ENCODE peak calls at places on chromosome 2, in ten cellular contexts. One of them, this sample, is unnamed.

GRCh38 chr2:197204855-197205254 is 105.7 kb downstream of the ANKRD44 start:
- DNase-seq in A549: no peak
- DNase-seq in GM23248: peak; percentile 21
- DNase-seq in ovary: no peak
- DNase-seq in astrocyte: peak; percentile 65
- DNase-seq in fibroblast of mammary gland: no peak
- DNase-seq in uterus: no peak
- DNase-seq in trophoblast cell: no peak
- DNase-seq in AG04450: no peak
- DNase-seq in CD8-positive, alpha-beta memory T cell: no peak
- DNase-seq in this sample: no peak

GRCh38 chr2:172664766-172665165 is 70.9 kb upstream of the RAPGEF4 start:
- DNase-seq in GM23248: peak; percentile 26
- DNase-seq in AG04450: no peak
- DNase-seq in uterus: no peak
- DNase-seq in A549: no peak
- DNase-seq in CD8-positive, alpha-beta memory T cell: no peak
- DNase-seq in trophoblast cell: no peak
- DNase-seq in fibroblast of mammary gland: no peak
- DNase-seq in astrocyte: no peak
- DNase-seq in ovary: no peak
- DNase-seq in this sample: no peak

GRCh38 chr2:4039999-4040398 is 336.6 kb downstream of the DCDC2C start:
- DNase-seq in astrocyte: no peak
- DNase-seq in AG04450: no peak
- DNase-seq in trophoblast cell: no peak
- DNase-seq in GM23248: no peak
- DNase-seq in CD8-positive, alpha-beta memory T cell: no peak
- DNase-seq in A549: no peak
- DNase-seq in fibroblast of mammary gland: no peak
- DNase-seq in uterus: no peak
- DNase-seq in ovary: no peak
- DNase-seq in this sample: no peak

GRCh38 chr2:33242845-33243244 is 233.6 kb upstream of the RASGRP3 start:
- DNase-seq in GM23248: peak; percentile 82
- DNase-seq in A549: no peak
- DNase-seq in uterus: no peak
- DNase-seq in astrocyte: peak; percentile 90
- DNase-seq in fibroblast of mammary gland: peak; percentile 88
- DNase-seq in CD8-positive, alpha-beta memory T cell: no peak
- DNase-seq in ovary: no peak
- DNase-seq in AG04450: peak; percentile 26
- DNase-seq in trophoblast cell: no peak
- DNase-seq in this sample: no peak

GRCh38 chr2:227183657-227184367 is 19.4 kb downstream of the COL4A3 start:
- DNase-seq in GM23248: peak; percentile 4
- DNase-seq in A549: no peak
- DNase-seq in uterus: no peak
- DNase-seq in AG04450: no peak
- DNase-seq in trophoblast cell: no peak
- DNase-seq in CD8-positive, alpha-beta memory T cell: no peak
- DNase-seq in astrocyte: peak; percentile 59
- DNase-seq in fibroblast of mammary gland: no peak
- DNase-seq in ovary: no peak
- DNase-seq in this sample: no peak

GRCh38 chr2:119823734-119824334 is 64.1 kb downstream of the PTPN4 start:
- DNase-seq in fibroblast of mammary gland: peak; percentile 60
- DNase-seq in astrocyte: peak; percentile 19
- DNase-seq in ovary: peak; percentile 38
- DNase-seq in CD8-positive, alpha-beta memory T cell: no peak
- DNase-seq in AG04450: no peak
- DNase-seq in A549: peak; percentile 31
- DNase-seq in GM23248: peak; percentile 72
- DNase-seq in uterus: no peak
- DNase-seq in trophoblast cell: peak; percentile 45
- DNase-seq in this sample: peak; percentile 32

GRCh38 chr2:145748927-145749326 is 1229.0 kb upstream of the ZEB2 start:
- DNase-seq in fibroblast of mammary gland: no peak
- DNase-seq in trophoblast cell: no peak
- DNase-seq in uterus: no peak
- DNase-seq in AG04450: no peak
- DNase-seq in ovary: no peak
- DNase-seq in GM23248: no peak
- DNase-seq in astrocyte: no peak
- DNase-seq in CD8-positive, alpha-beta memory T cell: no peak
- DNase-seq in A549: no peak
- DNase-seq in this sample: no peak

GRCh38 chr2:120237491-120237902 is 14.3 kb upstream of the TMEM185B start:
- DNase-seq in trophoblast cell: peak; percentile 78
- DNase-seq in GM23248: peak; percentile 89
- DNase-seq in A549: peak; percentile 73
- DNase-seq in AG04450: no peak
- DNase-seq in ovary: no peak
- DNase-seq in CD8-positive, alpha-beta memory T cell: no peak
- DNase-seq in uterus: no peak
- DNase-seq in fibroblast of mammary gland: peak; percentile 93
- DNase-seq in astrocyte: peak; percentile 74
- DNase-seq in this sample: no peak

GRCh38 chr2:210768329-210768910 is 212.0 kb downstream of the CPS1 start:
- DNase-seq in AG04450: no peak
- DNase-seq in GM23248: no peak
- DNase-seq in fibroblast of mammary gland: no peak
- DNase-seq in A549: no peak
- DNase-seq in CD8-positive, alpha-beta memory T cell: no peak
- DNase-seq in uterus: no peak
- DNase-seq in astrocyte: no peak
- DNase-seq in ovary: no peak
- DNase-seq in trophoblast cell: no peak
- DNase-seq in this sample: no peak

GRCh38 chr2:129369437-129369836 is 610.0 kb upstream of the RAB6C start:
- DNase-seq in uterus: no peak
- DNase-seq in ovary: no peak
- DNase-seq in fibroblast of mammary gland: no peak
- DNase-seq in astrocyte: no peak
- DNase-seq in GM23248: no peak
- DNase-seq in trophoblast cell: no peak
- DNase-seq in A549: no peak
- DNase-seq in CD8-positive, alpha-beta memory T cell: no peak
- DNase-seq in AG04450: no peak
- DNase-seq in this sample: no peak

GRCh38 chr2:47065771-47066380 is 89.2 kb downstream of the STPG4 start:
- DNase-seq in A549: no peak
- DNase-seq in astrocyte: peak; percentile 87
- DNase-seq in trophoblast cell: peak; percentile 45
- DNase-seq in fibroblast of mammary gland: peak; percentile 80
- DNase-seq in CD8-positive, alpha-beta memory T cell: no peak
- DNase-seq in uterus: no peak
- DNase-seq in GM23248: peak; percentile 94
- DNase-seq in ovary: no peak
- DNase-seq in AG04450: peak; percentile 65
- DNase-seq in this sample: no peak

GRCh38 chr2:85668009-85668856 is at the start of gene SFTPB:
- DNase-seq in uterus: no peak
- DNase-seq in astrocyte: no peak
- DNase-seq in CD8-positive, alpha-beta memory T cell: no peak
- DNase-seq in trophoblast cell: no peak
- DNase-seq in GM23248: peak; percentile 70
- DNase-seq in ovary: no peak
- DNase-seq in A549: no peak
- DNase-seq in fibroblast of mammary gland: peak; percentile 74
- DNase-seq in AG04450: no peak
- DNase-seq in this sample: no peak

GRCh38 chr2:68663371-68664156 is 20.2 kb downstream of the PROKR1 start:
- DNase-seq in trophoblast cell: no peak
- DNase-seq in ovary: no peak
- DNase-seq in uterus: no peak
- DNase-seq in fibroblast of mammary gland: no peak
- DNase-seq in astrocyte: no peak
- DNase-seq in CD8-positive, alpha-beta memory T cell: no peak
- DNase-seq in A549: no peak
- DNase-seq in GM23248: no peak
- DNase-seq in AG04450: no peak
- DNase-seq in this sample: no peak

GRCh38 chr2:9248363-9248762 is 41.8 kb downstream of the ASAP2 start:
- DNase-seq in trophoblast cell: no peak
- DNase-seq in ovary: no peak
- DNase-seq in fibroblast of mammary gland: no peak
- DNase-seq in CD8-positive, alpha-beta memory T cell: no peak
- DNase-seq in AG04450: no peak
- DNase-seq in astrocyte: no peak
- DNase-seq in GM23248: no peak
- DNase-seq in uterus: no peak
- DNase-seq in A549: no peak
- DNase-seq in this sample: no peak

GRCh38 chr2:232529806-232530547 is 4.0 kb downstream of the CHRND start:
- DNase-seq in fibroblast of mammary gland: no peak
- DNase-seq in CD8-positive, alpha-beta memory T cell: no peak
- DNase-seq in ovary: peak; percentile 5
- DNase-seq in astrocyte: no peak
- DNase-seq in GM23248: no peak
- DNase-seq in uterus: no peak
- DNase-seq in A549: no peak
- DNase-seq in trophoblast cell: no peak
- DNase-seq in AG04450: no peak
- DNase-seq in this sample: no peak
- H3K4me3 ChIP-seq in fibroblast of mammary gland: no peak overlapping the region
- H3K4me3 ChIP-seq in CD8-positive, alpha-beta memory T cell: no peak overlapping the region
- H3K4me3 ChIP-seq in ovary: no peak overlapping the region
- H3K4me3 ChIP-seq in astrocyte: no peak overlapping the region
- H3K4me3 ChIP-seq in GM23248: no peak overlapping the region
- H3K4me3 ChIP-seq in uterus: no peak overlapping the region
- H3K4me3 ChIP-seq in A549: no peak overlapping the region
- H3K4me3 ChIP-seq in trophoblast cell: peak overlapping the region; percentile 28
- H3K4me3 ChIP-seq in AG04450: no peak overlapping the region
- H3K4me3 ChIP-seq in this sample: no peak overlapping the region

DNA sequence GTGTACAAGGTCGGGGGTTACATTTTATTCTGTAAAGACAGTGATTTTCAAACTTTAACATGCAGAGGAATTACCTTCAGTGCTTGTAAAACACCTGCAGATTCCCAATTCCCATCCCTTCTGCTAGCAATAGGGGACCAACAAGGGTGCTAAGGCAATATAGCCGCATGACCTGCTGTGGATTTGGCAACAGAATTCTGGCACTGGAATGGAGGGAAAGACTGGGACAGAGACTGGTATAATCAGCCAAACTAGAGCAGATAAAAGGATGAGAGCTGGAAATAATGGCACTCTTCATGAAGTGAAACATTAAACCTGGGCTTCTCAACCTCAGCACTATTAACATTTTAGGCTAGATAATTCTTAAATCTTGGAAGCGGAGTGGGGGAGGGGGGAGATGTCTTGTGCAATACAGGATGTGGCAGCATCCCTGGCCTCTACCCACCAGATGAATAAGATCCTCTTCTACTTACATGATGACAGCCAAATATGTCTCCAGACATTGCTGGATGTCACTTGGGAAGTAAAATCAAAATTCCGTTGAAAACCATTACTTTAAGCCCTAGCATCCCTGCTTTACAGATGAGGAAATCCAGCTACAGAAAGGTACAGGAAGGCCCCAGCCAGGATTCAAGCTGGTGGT is 1.8 kb downstream of the EVA1A start:
- DNase-seq in A549: no peak
- DNase-seq in ovary: no peak
- DNase-seq in astrocyte: peak; percentile 30
- DNase-seq in trophoblast cell: no peak
- DNase-seq in CD8-positive, alpha-beta memory T cell: no peak
- DNase-seq in fibroblast of mammary gland: peak; percentile 70
- DNase-seq in uterus: no peak
- DNase-seq in AG04450: no peak
- DNase-seq in GM23248: peak; percentile 56
- DNase-seq in this sample: no peak
- H3K4me3 ChIP-seq in A549: no peak overlapping the region
- H3K4me3 ChIP-seq in ovary: no peak overlapping the region
- H3K4me3 ChIP-seq in astrocyte: peak overlapping the region; percentile 89
- H3K4me3 ChIP-seq in trophoblast cell: no peak overlapping the region
- H3K4me3 ChIP-seq in CD8-positive, alpha-beta memory T cell: no peak overlapping the region
- H3K4me3 ChIP-seq in fibroblast of mammary gland: peak overlapping the region; percentile 84
- H3K4me3 ChIP-seq in uterus: no peak overlapping the region
- H3K4me3 ChIP-seq in AG04450: peak overlapping the region; percentile 86
- H3K4me3 ChIP-seq in GM23248: peak overlapping the region; percentile 88
- H3K4me3 ChIP-seq in this sample: no peak overlapping the region

GRCh38 chr2:159706385-159706980 is 5.8 kb upstream of the MARCHF7 start:
- DNase-seq in A549: no peak
- DNase-seq in CD8-positive, alpha-beta memory T cell: no peak
- DNase-seq in ovary: no peak
- DNase-seq in GM23248: no peak
- DNase-seq in trophoblast cell: no peak
- DNase-seq in uterus: no peak
- DNase-seq in astrocyte: peak; percentile 17
- DNase-seq in AG04450: no peak
- DNase-seq in fibroblast of mammary gland: no peak
- DNase-seq in this sample: no peak
- H3K4me3 ChIP-seq in A549: no peak overlapping the region
- H3K4me3 ChIP-seq in CD8-positive, alpha-beta memory T cell: no peak overlapping the region
- H3K4me3 ChIP-seq in ovary: no peak overlapping the region
- H3K4me3 ChIP-seq in GM23248: no peak overlapping the region
- H3K4me3 ChIP-seq in trophoblast cell: no peak overlapping the region
- H3K4me3 ChIP-seq in uterus: no peak overlapping the region
- H3K4me3 ChIP-seq in astrocyte: no peak overlapping the region
- H3K4me3 ChIP-seq in AG04450: no peak overlapping the region
- H3K4me3 ChIP-seq in fibroblast of mammary gland: no peak overlapping the region
- H3K4me3 ChIP-seq in this sample: no peak overlapping the region

GRCh38 chr2:24404582-24404981 is 44.2 kb upstream of the ITSN2 start:
- DNase-seq in CD8-positive, alpha-beta memory T cell: no peak
- DNase-seq in trophoblast cell: no peak
- DNase-seq in uterus: peak; percentile 38
- DNase-seq in ovary: no peak
- DNase-seq in A549: no peak
- DNase-seq in astrocyte: peak; percentile 63
- DNase-seq in fibroblast of mammary gland: peak; percentile 62
- DNase-seq in GM23248: peak; percentile 75
- DNase-seq in AG04450: no peak
- DNase-seq in this sample: no peak

GRCh38 chr2:24403168-24403850 is 43.0 kb upstream of the ITSN2 start:
- DNase-seq in fibroblast of mammary gland: no peak
- DNase-seq in astrocyte: no peak
- DNase-seq in GM23248: no peak
- DNase-seq in trophoblast cell: no peak
- DNase-seq in AG04450: no peak
- DNase-seq in uterus: no peak
- DNase-seq in ovary: no peak
- DNase-seq in A549: no peak
- DNase-seq in CD8-positive, alpha-beta memory T cell: no peak
- DNase-seq in this sample: no peak

GRCh38 chr2:24400207-24400907 is 40.0 kb upstream of the ITSN2 start:
- DNase-seq in uterus: no peak
- DNase-seq in CD8-positive, alpha-beta memory T cell: no peak
- DNase-seq in GM23248: no peak
- DNase-seq in fibroblast of mammary gland: no peak
- DNase-seq in A549: no peak
- DNase-seq in AG04450: no peak
- DNase-seq in astrocyte: no peak
- DNase-seq in ovary: no peak
- DNase-seq in trophoblast cell: no peak
- DNase-seq in this sample: no peak

GRCh38 chr2:24399434-24400206 is 39.3 kb upstream of the ITSN2 start:
- DNase-seq in CD8-positive, alpha-beta memory T cell: no peak
- DNase-seq in GM23248: no peak
- DNase-seq in astrocyte: no peak
- DNase-seq in ovary: no peak
- DNase-seq in trophoblast cell: peak; percentile 29
- DNase-seq in uterus: no peak
- DNase-seq in A549: no peak
- DNase-seq in AG04450: no peak
- DNase-seq in fibroblast of mammary gland: no peak
- DNase-seq in this sample: no peak

GRCh38 chr2:24402242-24403092 is 42.1 kb upstream of the ITSN2 start:
- DNase-seq in CD8-positive, alpha-beta memory T cell: no peak
- DNase-seq in trophoblast cell: no peak
- DNase-seq in AG04450: no peak
- DNase-seq in uterus: no peak
- DNase-seq in A549: no peak
- DNase-seq in ovary: no peak
- DNase-seq in fibroblast of mammary gland: no peak
- DNase-seq in GM23248: peak; percentile 13
- DNase-seq in astrocyte: no peak
- DNase-seq in this sample: no peak
- H3K4me3 ChIP-seq in CD8-positive, alpha-beta memory T cell: no peak overlapping the region
- H3K4me3 ChIP-seq in trophoblast cell: no peak overlapping the region
- H3K4me3 ChIP-seq in AG04450: peak overlapping the region; percentile 44
- H3K4me3 ChIP-seq in uterus: peak overlapping the region; percentile 18
- H3K4me3 ChIP-seq in A549: no peak overlapping the region
- H3K4me3 ChIP-seq in ovary: peak overlapping the region; percentile 40
- H3K4me3 ChIP-seq in fibroblast of mammary gland: peak overlapping the region; percentile 19
- H3K4me3 ChIP-seq in GM23248: peak overlapping the region; percentile 37
- H3K4me3 ChIP-seq in astrocyte: peak overlapping the region; percentile 5
- H3K4me3 ChIP-seq in this sample: no peak overlapping the region

This sample was measured in CD4-positive, alpha-beta memory T cell.